ENCODE peak calls at places on chromosomes 6 and 20, in ten cellular contexts. H is GM23338; C is lung; X is CD4-positive, alpha-beta memory T cell; V is suprapubic skin; E is Peyer's patch; G is CD8-positive, alpha-beta memory T cell; Q is A549; D is pancreas; L is sigmoid colon. S is an unnamed sample. For H3K4me1, the result is how much of the 10 kb centered on the place peaks cover.

GRCh38 chr20:11976966-11977365 is 59.3 kb downstream of the BTBD3 start:
- DNase-seq in H (no peak), C (no peak), X (no peak), V (no peak), E (no peak), G (no peak), Q (no peak), D (no peak), L (no peak), S (no peak)

GRCh38 chr6:166433096-166433495 is 50.4 kb upstream of the MPC1 start:
- DNase-seq in H (no peak), C (no peak), X (no peak), V (no peak), E (peak), G (no peak), Q (no peak), D (no peak), L (no peak), S (no peak)

GRCh38 chr20:14928083-14928482 is 590.7 kb upstream of the FLRT3 start:
- DNase-seq in H (no peak), C (no peak), X (no peak), V (no peak), E (no peak), G (no peak), Q (peak), D (no peak), L (no peak), S (no peak)

GRCh38 chr20:1823421-1823892 is 71.8 kb upstream of the SIRPA start:
- DNase-seq in H (no peak), C (no peak), X (no peak), V (no peak), E (no peak), G (no peak), Q (no peak), D (no peak), L (peak), S (no peak)

GRCh38 chr6:1603708-1604346 is 5.9 kb upstream of the FOXC1 start:
- DNase-seq in H (peak), C (no peak), X (no peak), V (no peak), E (peak), G (no peak), Q (no peak), D (no peak), L (no peak), S (no peak)

GRCh38 chr20:35821807-35822242 is 50.0 kb downstream of the PHF20 start:
- DNase-seq in H (no peak), C (no peak), X (no peak), V (no peak), E (no peak), G (no peak), Q (peak), D (no peak), L (no peak), S (no peak)

GRCh38 chr6:124795879-124796838 is 166.1 kb upstream of the RNF217 start:
- DNase-seq in H (peak), C (no peak), X (no peak), V (no peak), E (no peak), G (no peak), Q (peak), D (no peak), L (no peak), S (no peak)

GRCh38 chr20:52379723-52380336 is 188.3 kb upstream of the ZFP64 start:
- DNase-seq in H (peak), C (no peak), X (no peak), V (no peak), E (peak), G (peak), Q (peak), D (peak), L (no peak), S (no peak)

DNA sequence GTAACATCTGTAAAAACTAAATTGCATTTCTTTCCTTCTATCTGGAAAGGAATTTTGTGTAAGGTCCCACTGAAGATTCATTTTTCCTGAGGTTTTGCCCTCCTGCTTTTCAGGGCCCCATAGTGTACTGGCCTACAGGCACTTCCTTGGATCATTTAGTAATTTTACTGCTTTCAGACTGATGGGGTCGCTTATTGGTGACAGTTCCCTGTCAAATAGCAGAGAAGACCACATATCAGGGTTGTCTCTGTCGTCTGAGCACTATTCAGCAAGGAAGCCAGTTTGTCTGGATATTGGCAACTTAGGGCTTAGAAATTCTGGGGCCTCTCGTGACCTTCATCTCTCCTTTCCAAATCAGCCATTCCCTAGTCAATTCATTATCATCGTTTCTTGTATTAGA is 3.5 kb downstream of the GRM1 start:
- DNase-seq in H (no peak), C (no peak), X (no peak), V (no peak), E (no peak), G (no peak), Q (no peak), D (no peak), L (no peak), S (no peak)
- H3K4me1 ChIP-seq in H (under half), C (under half), X (under half), V (under half), E (under half), G (under half), Q (under half), D (under half), L (under half), S (under half)

GRCh38 chr20:50188287-50188688 is 2.3 kb upstream of the CEBPB start:
- DNase-seq in H (no peak), C (no peak), X (no peak), V (no peak), E (no peak), G (no peak), Q (no peak), D (no peak), L (no peak), S (no peak)

GRCh38 chr20:50191065-50191565 is 485 bp downstream of the CEBPB start:
- DNase-seq in H (peak), C (no peak), X (peak), V (peak), E (peak), G (peak), Q (no peak), D (peak), L (no peak), S (peak)

GRCh38 chr20:50190251-50191064 is at the start of gene CEBPB:
- DNase-seq in H (peak), C (peak), X (peak), V (peak), E (peak), G (peak), Q (peak), D (peak), L (peak), S (peak)

GRCh38 chr20:50188879-50189680 is 1.6 kb upstream of the CEBPB start:
- DNase-seq in H (no peak), C (peak), X (no peak), V (no peak), E (peak), G (no peak), Q (peak), D (peak), L (no peak), S (no peak)

GRCh38 chr20:50189681-50190250 is 864 bp upstream of the CEBPB start:
- DNase-seq in H (peak), C (peak), X (peak), V (peak), E (peak), G (no peak), Q (peak), D (peak), L (no peak), S (peak)
- H3K4me3 ChIP-seq in H (peak), C (peak), X (no peak), V (peak), E (peak), G (no peak), Q (peak), D (peak), L (peak), S (peak)

DNA sequence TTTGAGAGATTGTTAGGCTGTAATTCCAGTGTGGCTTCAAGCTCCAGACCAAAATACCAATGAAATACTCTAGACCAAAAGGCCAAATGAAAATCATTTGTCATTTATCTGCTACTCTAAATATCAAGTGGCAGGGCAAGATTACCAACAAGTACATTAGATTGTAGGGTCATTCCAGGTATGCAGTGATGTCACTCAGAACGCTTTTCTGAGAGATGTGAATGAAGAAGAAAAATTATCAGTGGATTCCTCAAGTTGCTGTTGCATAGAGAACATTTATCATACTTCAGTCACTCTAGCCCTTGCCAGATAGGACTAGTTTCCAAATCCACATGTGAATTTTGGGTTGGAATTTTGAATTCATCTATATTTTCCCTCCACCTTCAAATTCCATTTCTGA is 65.0 kb downstream of the ZFAND3 start:
- DNase-seq in H (no peak), C (no peak), X (no peak), V (no peak), E (no peak), G (no peak), Q (no peak), D (no peak), L (no peak), S (no peak)
- H3K27ac ChIP-seq in H (no peak), C (no peak), X (no peak), V (no peak), E (no peak), G (no peak), Q (no peak), D (no peak), L (no peak), S (no peak)

GRCh38 chr6:143732539-143732938 is 54.8 kb downstream of the PHACTR2 start:
- DNase-seq in H (no peak), C (no peak), X (no peak), V (no peak), E (no peak), G (no peak), Q (no peak), D (no peak), L (no peak), S (no peak)
- H3K4me1 ChIP-seq in H (under half), C (under half), X (under half), V (under half), E (under half), G (under half), Q (under half), D (under half), L (under half), S (under half)

DNA sequence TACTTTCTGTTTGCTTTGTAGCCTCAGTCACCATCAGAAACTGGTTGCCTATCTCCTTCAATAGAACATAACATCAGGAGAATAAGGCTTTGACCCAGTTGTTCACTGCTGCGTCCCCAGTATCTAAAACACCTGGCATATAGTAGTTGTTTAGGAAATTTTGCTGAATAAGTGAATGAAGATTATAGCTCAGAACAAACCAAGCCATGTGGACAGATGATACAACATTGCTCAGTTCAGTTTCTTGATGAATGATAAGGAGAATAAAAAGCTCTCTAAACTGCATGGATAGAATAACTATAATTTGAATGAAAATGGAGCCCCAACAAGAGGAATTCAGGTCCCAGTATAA is 5.2 kb upstream of the SERPINB1 start:
- DNase-seq in H (no peak), C (no peak), X (no peak), V (no peak), E (no peak), G (no peak), Q (no peak), D (no peak), L (no peak), S (no peak)
- H3K4me3 ChIP-seq in H (no peak), C (no peak), X (peak), V (no peak), E (no peak), G (peak), Q (peak), D (no peak), L (peak), S (no peak)